ENCODE peak calls at places on chromosomes 6 and 20, in ten cellular contexts. One of them, this sample, is unnamed.

GRCh38 chr6:38584731-38585130 is 55.0 kb downstream of the BTBD9 start:
- DNase-seq in endothelial cell: no peak
- DNase-seq in AG09319: no peak
- DNase-seq in foreskin fibroblast: no peak
- DNase-seq in hepatocyte: no peak
- DNase-seq in gastrocnemius medialis: no peak
- DNase-seq in endothelial cell of umbilical vein: no peak
- DNase-seq in psoas muscle: no peak
- DNase-seq in dorsolateral prefrontal cortex: no peak
- DNase-seq in HFFc6: no peak
- DNase-seq in this sample: no peak

GRCh38 chr6:143180860-143181259 is 120.2 kb downstream of the AIG1 start:
- DNase-seq in psoas muscle: no peak
- DNase-seq in foreskin fibroblast: peak
- DNase-seq in endothelial cell: no peak
- DNase-seq in AG09319: no peak
- DNase-seq in hepatocyte: no peak
- DNase-seq in HFFc6: no peak
- DNase-seq in dorsolateral prefrontal cortex: no peak
- DNase-seq in endothelial cell of umbilical vein: peak
- DNase-seq in gastrocnemius medialis: no peak
- DNase-seq in this sample: no peak

GRCh38 chr20:57717797-57718196 is 8.0 kb upstream of the PMEPA1 start:
- DNase-seq in endothelial cell of umbilical vein: no peak
- DNase-seq in foreskin fibroblast: peak
- DNase-seq in HFFc6: peak
- DNase-seq in AG09319: no peak
- DNase-seq in gastrocnemius medialis: no peak
- DNase-seq in psoas muscle: no peak
- DNase-seq in endothelial cell: no peak
- DNase-seq in dorsolateral prefrontal cortex: no peak
- DNase-seq in hepatocyte: no peak
- DNase-seq in this sample: no peak

GRCh38 chr6:113328886-113329381 is 528.2 kb upstream of the MARCKS start:
- DNase-seq in gastrocnemius medialis: no peak
- DNase-seq in HFFc6: no peak
- DNase-seq in endothelial cell: no peak
- DNase-seq in AG09319: no peak
- DNase-seq in foreskin fibroblast: peak
- DNase-seq in dorsolateral prefrontal cortex: no peak
- DNase-seq in endothelial cell of umbilical vein: no peak
- DNase-seq in psoas muscle: no peak
- DNase-seq in hepatocyte: no peak
- DNase-seq in this sample: no peak

GRCh38 chr20:43857932-43858331 is 56.7 kb upstream of the TOX2 start:
- DNase-seq in endothelial cell of umbilical vein: no peak
- DNase-seq in dorsolateral prefrontal cortex: no peak
- DNase-seq in foreskin fibroblast: no peak
- DNase-seq in endothelial cell: no peak
- DNase-seq in hepatocyte: no peak
- DNase-seq in AG09319: no peak
- DNase-seq in HFFc6: no peak
- DNase-seq in psoas muscle: no peak
- DNase-seq in gastrocnemius medialis: no peak
- DNase-seq in this sample: no peak

GRCh38 chr6:147905721-147906120 is 397.2 kb downstream of the SAMD5 start:
- DNase-seq in foreskin fibroblast: peak
- DNase-seq in dorsolateral prefrontal cortex: no peak
- DNase-seq in gastrocnemius medialis: no peak
- DNase-seq in endothelial cell: no peak
- DNase-seq in hepatocyte: no peak
- DNase-seq in AG09319: no peak
- DNase-seq in psoas muscle: no peak
- DNase-seq in endothelial cell of umbilical vein: no peak
- DNase-seq in HFFc6: no peak
- DNase-seq in this sample: no peak

GRCh38 chr6:44041461-44042260 is 85.6 kb downstream of the MRPL14 start:
- DNase-seq in psoas muscle: no peak
- DNase-seq in gastrocnemius medialis: no peak
- DNase-seq in foreskin fibroblast: peak
- DNase-seq in endothelial cell: no peak
- DNase-seq in hepatocyte: peak
- DNase-seq in AG09319: peak
- DNase-seq in endothelial cell of umbilical vein: peak
- DNase-seq in dorsolateral prefrontal cortex: no peak
- DNase-seq in HFFc6: peak
- DNase-seq in this sample: no peak

GRCh38 chr20:25197173-25197869 is 1.8 kb downstream of the ENTPD6 start:
- DNase-seq in endothelial cell: no peak
- DNase-seq in foreskin fibroblast: no peak
- DNase-seq in gastrocnemius medialis: no peak
- DNase-seq in endothelial cell of umbilical vein: no peak
- DNase-seq in HFFc6: no peak
- DNase-seq in AG09319: no peak
- DNase-seq in psoas muscle: no peak
- DNase-seq in hepatocyte: no peak
- DNase-seq in dorsolateral prefrontal cortex: no peak
- DNase-seq in this sample: no peak

GRCh38 chr6:51350308-51350904 is 531.7 kb downstream of the TFAP2B start:
- DNase-seq in hepatocyte: peak
- DNase-seq in dorsolateral prefrontal cortex: no peak
- DNase-seq in HFFc6: no peak
- DNase-seq in foreskin fibroblast: peak
- DNase-seq in endothelial cell of umbilical vein: no peak
- DNase-seq in psoas muscle: no peak
- DNase-seq in AG09319: no peak
- DNase-seq in endothelial cell: no peak
- DNase-seq in gastrocnemius medialis: no peak
- DNase-seq in this sample: no peak

GRCh38 chr6:104689551-104690205 is 170.0 kb downstream of the HACE1 start:
- DNase-seq in HFFc6: peak
- DNase-seq in hepatocyte: no peak
- DNase-seq in gastrocnemius medialis: no peak
- DNase-seq in endothelial cell of umbilical vein: no peak
- DNase-seq in dorsolateral prefrontal cortex: no peak
- DNase-seq in AG09319: no peak
- DNase-seq in psoas muscle: no peak
- DNase-seq in foreskin fibroblast: peak
- DNase-seq in endothelial cell: no peak
- DNase-seq in this sample: no peak

GRCh38 chr6:108165714-108166663 is at the start of gene NR2E1:
- DNase-seq in dorsolateral prefrontal cortex: no peak
- DNase-seq in endothelial cell of umbilical vein: no peak
- DNase-seq in psoas muscle: no peak
- DNase-seq in AG09319: no peak
- DNase-seq in foreskin fibroblast: peak
- DNase-seq in HFFc6: no peak
- DNase-seq in gastrocnemius medialis: no peak
- DNase-seq in endothelial cell: no peak
- DNase-seq in hepatocyte: no peak
- DNase-seq in this sample: no peak

GRCh38 chr6:149046822-149047246 is 270.7 kb upstream of the TAB2 start:
- DNase-seq in gastrocnemius medialis: no peak
- DNase-seq in AG09319: peak
- DNase-seq in endothelial cell: no peak
- DNase-seq in HFFc6: peak
- DNase-seq in endothelial cell of umbilical vein: no peak
- DNase-seq in dorsolateral prefrontal cortex: no peak
- DNase-seq in hepatocyte: no peak
- DNase-seq in foreskin fibroblast: peak
- DNase-seq in psoas muscle: no peak
- DNase-seq in this sample: no peak

GRCh38 chr6:3750324-3751018 is 1.0 kb downstream of the PXDC1 start:
- DNase-seq in AG09319: no peak
- DNase-seq in endothelial cell of umbilical vein: peak
- DNase-seq in dorsolateral prefrontal cortex: peak
- DNase-seq in endothelial cell: peak
- DNase-seq in HFFc6: peak
- DNase-seq in psoas muscle: peak
- DNase-seq in hepatocyte: peak
- DNase-seq in gastrocnemius medialis: peak
- DNase-seq in foreskin fibroblast: peak
- DNase-seq in this sample: no peak

GRCh38 chr6:30131947-30132497 is 3.9 kb upstream of the TRIM40 start:
- DNase-seq in gastrocnemius medialis: no peak
- DNase-seq in endothelial cell: no peak
- DNase-seq in dorsolateral prefrontal cortex: no peak
- DNase-seq in psoas muscle: no peak
- DNase-seq in endothelial cell of umbilical vein: no peak
- DNase-seq in foreskin fibroblast: no peak
- DNase-seq in AG09319: no peak
- DNase-seq in HFFc6: no peak
- DNase-seq in hepatocyte: no peak
- DNase-seq in this sample: no peak

GRCh38 chr6:30127238-30128093 is 8.5 kb upstream of the TRIM40 start:
- DNase-seq in gastrocnemius medialis: no peak
- DNase-seq in endothelial cell: no peak
- DNase-seq in hepatocyte: no peak
- DNase-seq in AG09319: no peak
- DNase-seq in psoas muscle: no peak
- DNase-seq in HFFc6: no peak
- DNase-seq in foreskin fibroblast: no peak
- DNase-seq in endothelial cell of umbilical vein: no peak
- DNase-seq in dorsolateral prefrontal cortex: no peak
- DNase-seq in this sample: no peak

GRCh38 chr6:30129270-30129669 is 6.7 kb upstream of the TRIM40 start:
- DNase-seq in endothelial cell: no peak
- DNase-seq in endothelial cell of umbilical vein: no peak
- DNase-seq in dorsolateral prefrontal cortex: no peak
- DNase-seq in AG09319: no peak
- DNase-seq in foreskin fibroblast: no peak
- DNase-seq in psoas muscle: no peak
- DNase-seq in HFFc6: no peak
- DNase-seq in gastrocnemius medialis: no peak
- DNase-seq in hepatocyte: no peak
- DNase-seq in this sample: no peak

GRCh38 chr6:30129818-30130679 is 5.9 kb upstream of the TRIM40 start:
- DNase-seq in endothelial cell: no peak
- DNase-seq in AG09319: no peak
- DNase-seq in endothelial cell of umbilical vein: no peak
- DNase-seq in dorsolateral prefrontal cortex: no peak
- DNase-seq in psoas muscle: no peak
- DNase-seq in gastrocnemius medialis: no peak
- DNase-seq in HFFc6: no peak
- DNase-seq in foreskin fibroblast: no peak
- DNase-seq in hepatocyte: no peak
- DNase-seq in this sample: no peak

GRCh38 chr6:30130887-30131862 is 4.8 kb upstream of the TRIM40 start:
- DNase-seq in psoas muscle: peak
- DNase-seq in endothelial cell: peak
- DNase-seq in hepatocyte: peak
- DNase-seq in gastrocnemius medialis: peak
- DNase-seq in AG09319: peak
- DNase-seq in HFFc6: peak
- DNase-seq in endothelial cell of umbilical vein: peak
- DNase-seq in dorsolateral prefrontal cortex: no peak
- DNase-seq in foreskin fibroblast: peak
- DNase-seq in this sample: peak
- TF ChIP-seq CTCF in psoas muscle: peak
- TF ChIP-seq CTCF in endothelial cell: peak
- TF ChIP-seq CTCF in hepatocyte: peak
- TF ChIP-seq CTCF in gastrocnemius medialis: peak
- TF ChIP-seq CTCF in AG09319: peak
- TF ChIP-seq CTCF in HFFc6: peak
- TF ChIP-seq CTCF in endothelial cell of umbilical vein: peak
- TF ChIP-seq CTCF in dorsolateral prefrontal cortex: peak
- TF ChIP-seq CTCF in foreskin fibroblast: peak
- TF ChIP-seq CTCF in this sample: peak

GRCh38 chr20:6855806-6856205 is 88.3 kb downstream of the BMP2 start:
- DNase-seq in dorsolateral prefrontal cortex: no peak
- DNase-seq in hepatocyte: no peak
- DNase-seq in AG09319: no peak
- DNase-seq in foreskin fibroblast: no peak
- DNase-seq in endothelial cell: no peak
- DNase-seq in gastrocnemius medialis: no peak
- DNase-seq in endothelial cell of umbilical vein: no peak
- DNase-seq in HFFc6: no peak
- DNase-seq in psoas muscle: no peak
- DNase-seq in this sample: no peak

GRCh38 chr20:6855074-6855473 is 87.6 kb downstream of the BMP2 start:
- DNase-seq in AG09319: no peak
- DNase-seq in foreskin fibroblast: no peak
- DNase-seq in endothelial cell of umbilical vein: no peak
- DNase-seq in hepatocyte: no peak
- DNase-seq in dorsolateral prefrontal cortex: no peak
- DNase-seq in gastrocnemius medialis: no peak
- DNase-seq in endothelial cell: no peak
- DNase-seq in psoas muscle: no peak
- DNase-seq in HFFc6: no peak
- DNase-seq in this sample: no peak

GRCh38 chr20:6848992-6849391 is 81.5 kb downstream of the BMP2 start:
- DNase-seq in endothelial cell: no peak
- DNase-seq in AG09319: no peak
- DNase-seq in HFFc6: no peak
- DNase-seq in gastrocnemius medialis: no peak
- DNase-seq in hepatocyte: no peak
- DNase-seq in dorsolateral prefrontal cortex: no peak
- DNase-seq in psoas muscle: no peak
- DNase-seq in endothelial cell of umbilical vein: no peak
- DNase-seq in foreskin fibroblast: no peak
- DNase-seq in this sample: no peak

GRCh38 chr20:6851136-6851535 is 83.7 kb downstream of the BMP2 start:
- DNase-seq in endothelial cell of umbilical vein: no peak
- DNase-seq in hepatocyte: no peak
- DNase-seq in HFFc6: no peak
- DNase-seq in psoas muscle: no peak
- DNase-seq in dorsolateral prefrontal cortex: no peak
- DNase-seq in foreskin fibroblast: no peak
- DNase-seq in endothelial cell: no peak
- DNase-seq in AG09319: no peak
- DNase-seq in gastrocnemius medialis: no peak
- DNase-seq in this sample: no peak

GRCh38 chr20:6852478-6852877 is 85.0 kb downstream of the BMP2 start:
- DNase-seq in foreskin fibroblast: no peak
- DNase-seq in hepatocyte: no peak
- DNase-seq in endothelial cell: no peak
- DNase-seq in psoas muscle: no peak
- DNase-seq in dorsolateral prefrontal cortex: no peak
- DNase-seq in HFFc6: no peak
- DNase-seq in endothelial cell of umbilical vein: no peak
- DNase-seq in AG09319: no peak
- DNase-seq in gastrocnemius medialis: no peak
- DNase-seq in this sample: no peak
- TF ChIP-seq CTCF in foreskin fibroblast: no peak
- TF ChIP-seq CTCF in hepatocyte: no peak
- TF ChIP-seq CTCF in endothelial cell: no peak
- TF ChIP-seq CTCF in psoas muscle: no peak
- TF ChIP-seq CTCF in dorsolateral prefrontal cortex: no peak
- TF ChIP-seq CTCF in HFFc6: no peak
- TF ChIP-seq CTCF in endothelial cell of umbilical vein: no peak
- TF ChIP-seq CTCF in AG09319: no peak
- TF ChIP-seq CTCF in gastrocnemius medialis: no peak
- TF ChIP-seq CTCF in this sample: no peak

GRCh38 chr6:95794749-95795148 is 217.4 kb downstream of the MANEA start:
- DNase-seq in psoas muscle: no peak
- DNase-seq in foreskin fibroblast: no peak
- DNase-seq in gastrocnemius medialis: no peak
- DNase-seq in dorsolateral prefrontal cortex: no peak
- DNase-seq in HFFc6: no peak
- DNase-seq in hepatocyte: no peak
- DNase-seq in AG09319: no peak
- DNase-seq in endothelial cell: no peak
- DNase-seq in endothelial cell of umbilical vein: no peak
- DNase-seq in this sample: no peak
- TF ChIP-seq CTCF in psoas muscle: no peak
- TF ChIP-seq CTCF in foreskin fibroblast: no peak
- TF ChIP-seq CTCF in gastrocnemius medialis: no peak
- TF ChIP-seq CTCF in dorsolateral prefrontal cortex: no peak
- TF ChIP-seq CTCF in HFFc6: no peak
- TF ChIP-seq CTCF in hepatocyte: no peak
- TF ChIP-seq CTCF in AG09319: no peak
- TF ChIP-seq CTCF in endothelial cell: no peak
- TF ChIP-seq CTCF in endothelial cell of umbilical vein: no peak
- TF ChIP-seq CTCF in this sample: no peak

GRCh38 chr6:122609881-122610689 is at the start of gene PKIB:
- DNase-seq in endothelial cell: peak
- DNase-seq in HFFc6: peak
- DNase-seq in AG09319: no peak
- DNase-seq in endothelial cell of umbilical vein: peak
- DNase-seq in gastrocnemius medialis: peak
- DNase-seq in psoas muscle: peak
- DNase-seq in dorsolateral prefrontal cortex: peak
- DNase-seq in hepatocyte: peak
- DNase-seq in foreskin fibroblast: peak
- DNase-seq in this sample: peak
- TF ChIP-seq CTCF in endothelial cell: no peak
- TF ChIP-seq CTCF in HFFc6: peak
- TF ChIP-seq CTCF in AG09319: no peak
- TF ChIP-seq CTCF in endothelial cell of umbilical vein: peak
- TF ChIP-seq CTCF in gastrocnemius medialis: peak
- TF ChIP-seq CTCF in psoas muscle: no peak
- TF ChIP-seq CTCF in dorsolateral prefrontal cortex: peak
- TF ChIP-seq CTCF in hepatocyte: peak
- TF ChIP-seq CTCF in foreskin fibroblast: peak
- TF ChIP-seq CTCF in this sample: peak